ENCODE peak calls at places on chromosomes 13 and 19, in seven cellular contexts. F, X, A, O, H, Z and V are unnamed samples. For H3K79me2 and H3K27me3, the result is how much of the 10 kb centered on the place peaks cover.

GRCh38 chr19:17735410-17735809 is 15.9 kb upstream of the FCHO1 start:
- DNase-seq in F (no peak), X (no peak), A (no peak), O (no peak), H (no peak), Z (no peak), V (peak)

GRCh38 chr13:91627952-91628739 is 229.7 kb downstream of the GPC5 start:
- DNase-seq in F (no peak), X (no peak), A (no peak), O (no peak), H (no peak), Z (no peak), V (peak)

GRCh38 chr13:59666504-59666903 is 497.2 kb downstream of the DIAPH3 start:
- DNase-seq in F (no peak), X (no peak), A (no peak), O (no peak), H (peak), Z (no peak), V (peak)

GRCh38 chr19:14563590-14563926 is 8.3 kb downstream of the NDUFB7 start:
- DNase-seq in F (no peak), X (no peak), A (no peak), O (no peak), H (no peak), Z (no peak), V (no peak)

GRCh38 chr19:32318884-32319520 is 26.4 kb upstream of the ZNF507 start:
- DNase-seq in F (peak), X (peak), A (peak), O (no peak), H (no peak), Z (no peak), V (no peak)

GRCh38 chr19:50214699-50215543 is 11.5 kb downstream of the MYH14 start:
- DNase-seq in F (no peak), X (peak), A (peak), O (no peak), H (no peak), Z (no peak), V (no peak)

GRCh38 chr13:36788276-36788675 is 30.7 kb upstream of the RFXAP start:
- DNase-seq in F (no peak), X (no peak), A (peak), O (peak), H (peak), Z (no peak), V (no peak)

GRCh38 chr19:17557461-17557860 is 2.0 kb downstream of the COLGALT1 start:
- DNase-seq in F (no peak), X (no peak), A (no peak), O (no peak), H (no peak), Z (no peak), V (no peak)

GRCh38 chr19:48913114-48913513 is 13.0 kb downstream of the NUCB1 start:
- DNase-seq in F (no peak), X (peak), A (peak), O (no peak), H (no peak), Z (no peak), V (peak)

GRCh38 chr13:28340272-28340793 is 154.6 kb downstream of the FLT1 start:
- DNase-seq in F (no peak), X (no peak), A (peak), O (no peak), H (no peak), Z (no peak), V (no peak)

GRCh38 chr13:111547726-111548273 is 227.4 kb downstream of the TEX29 start:
- DNase-seq in F (no peak), X (no peak), A (no peak), O (no peak), H (no peak), Z (no peak), V (no peak)

GRCh38 chr13:31074750-31075149 is 87.0 kb downstream of the HSPH1 start:
- DNase-seq in F (no peak), X (no peak), A (no peak), O (no peak), H (no peak), Z (no peak), V (no peak)

GRCh38 chr19:47186337-47187022 is 44.5 kb downstream of the BBC3 start:
- DNase-seq in F (no peak), X (no peak), A (no peak), O (no peak), H (no peak), Z (no peak), V (peak)
- H3K79me2 ChIP-seq in F (under half), X (half or more), A (under half), O (under half), H (under half), Z (under half), V (under half)

DNA sequence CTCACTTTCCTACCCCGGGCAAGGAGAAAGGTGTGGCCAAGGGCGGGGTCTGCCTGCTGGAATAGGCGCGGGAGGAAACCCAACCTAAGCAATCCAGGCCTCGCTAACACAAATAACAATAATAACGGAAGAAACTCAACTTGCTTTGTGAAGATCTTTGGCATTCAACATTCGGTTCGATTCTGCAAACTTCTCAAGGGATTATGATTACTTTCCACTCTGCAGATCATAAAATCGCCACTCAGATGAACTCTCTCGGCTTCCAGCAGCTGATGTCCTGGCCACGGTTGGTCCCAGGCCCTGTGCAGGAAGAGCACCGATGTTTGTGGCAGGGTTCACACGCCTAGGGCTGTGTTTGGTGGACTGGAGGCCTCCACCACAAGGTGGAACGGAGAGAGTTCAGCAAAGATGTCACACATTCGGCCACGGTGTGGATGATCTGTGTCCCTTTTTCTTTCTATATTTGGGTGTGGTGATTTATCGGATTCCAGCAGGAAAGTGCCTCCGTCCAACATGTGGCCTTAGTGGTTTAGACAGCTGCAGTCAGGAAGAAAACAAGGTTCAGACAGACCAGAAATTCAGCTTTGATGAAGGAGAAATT is 420 bp upstream of the SHISA2 start:
- DNase-seq in F (no peak), X (peak), A (no peak), O (no peak), H (no peak), Z (no peak), V (peak)
- H3K27me3 ChIP-seq in F (under half), X (under half), A (under half), O (under half), H (under half), Z (under half), V (half or more)

DNA sequence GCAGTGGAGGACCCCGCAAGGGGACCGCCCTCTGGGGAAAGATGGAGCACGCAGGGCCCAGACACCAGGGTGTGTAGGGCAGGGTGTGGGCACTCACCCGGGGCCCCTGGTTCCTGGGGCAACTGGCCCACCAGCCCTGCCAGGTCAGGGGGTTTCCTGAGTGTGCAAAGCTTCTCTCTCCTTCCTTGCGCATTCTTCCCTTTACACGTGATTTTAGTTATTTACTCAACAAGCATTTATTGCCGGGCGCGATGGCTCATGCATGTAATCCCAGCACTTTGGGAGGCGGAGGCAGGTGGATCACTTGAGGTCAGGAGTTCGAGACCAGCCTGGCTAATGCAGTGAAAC is 20.5 kb downstream of the PRR36 start:
- DNase-seq in F (no peak), X (no peak), A (no peak), O (no peak), H (no peak), Z (no peak), V (no peak)
- H3K4me3 ChIP-seq in F (no peak), X (no peak), A (no peak), O (no peak), H (no peak), Z (no peak), V (no peak)

GRCh38 chr19:5000120-5000611 is 31.3 kb downstream of the KDM4B start:
- DNase-seq in F (no peak), X (no peak), A (no peak), O (no peak), H (no peak), Z (no peak), V (no peak)
- H3K79me2 ChIP-seq in F (half or more), X (half or more), A (half or more), O (half or more), H (under half), Z (under half), V (half or more)

GRCh38 chr19:51724543-51724942 is 752 bp upstream of the HAS1 start:
- DNase-seq in F (no peak), X (no peak), A (no peak), O (no peak), H (no peak), Z (no peak), V (peak)

GRCh38 chr19:51726049-51726448 is 2.3 kb upstream of the HAS1 start:
- DNase-seq in F (peak), X (no peak), A (no peak), O (peak), H (peak), Z (no peak), V (peak)

GRCh38 chr19:51722492-51722891 is 1.3 kb downstream of the HAS1 start:
- DNase-seq in F (no peak), X (no peak), A (no peak), O (no peak), H (no peak), Z (no peak), V (no peak)

GRCh38 chr19:51719251-51719901 is 4.4 kb downstream of the HAS1 start:
- DNase-seq in F (no peak), X (peak), A (no peak), O (no peak), H (no peak), Z (no peak), V (peak)

GRCh38 chr19:51721905-51722304 is 1.9 kb downstream of the HAS1 start:
- DNase-seq in F (no peak), X (no peak), A (no peak), O (no peak), H (no peak), Z (no peak), V (no peak)
- H3K27me3 ChIP-seq in F (under half), X (half or more), A (under half), O (under half), H (under half), Z (under half), V (under half)

GRCh38 chr19:38683393-38684077 is 36.1 kb downstream of the ACTN4 start:
- DNase-seq in F (peak), X (peak), A (peak), O (peak), H (peak), Z (peak), V (peak)
- H3K4me3 ChIP-seq in F (no peak), X (no peak), A (peak), O (no peak), H (no peak), Z (no peak), V (peak)

GRCh38 chr19:46887240-46887782 is 26.5 kb downstream of the ARHGAP35 start:
- DNase-seq in F (no peak), X (no peak), A (no peak), O (no peak), H (no peak), Z (no peak), V (peak)
- H3K79me2 ChIP-seq in F (under half), X (half or more), A (half or more), O (half or more), H (half or more), Z (half or more), V (half or more)

GRCh38 chr13:92963029-92963428 is 263.6 kb upstream of the GPC6 start:
- DNase-seq in F (no peak), X (no peak), A (peak), O (peak), H (peak), Z (no peak), V (peak)
- H3K27me3 ChIP-seq in F (under half), X (under half), A (under half), O (under half), H (under half), Z (under half), V (under half)

GRCh38 chr19:41569481-41570150 is 6.3 kb upstream of the CEACAM21 start:
- DNase-seq in F (no peak), X (no peak), A (no peak), O (no peak), H (no peak), Z (no peak), V (no peak)
- H3K4me3 ChIP-seq in F (no peak), X (no peak), A (no peak), O (no peak), H (no peak), Z (no peak), V (no peak)

GRCh38 chr13:75398072-75398471 is 83.9 kb downstream of the TBC1D4 start:
- DNase-seq in F (no peak), X (no peak), A (no peak), O (no peak), H (no peak), Z (no peak), V (no peak)
- H3K79me2 ChIP-seq in F (under half), X (under half), A (under half), O (under half), H (under half), Z (half or more), V (under half)